ENCODE peak calls at places on chromosomes 11 and 22, in eight cellular contexts. F is NB4, G is upper lobe of left lung, Z is tibial nerve, E is A549, X is suprapubic skin, I is K562, A is adrenal gland. W is an unnamed sample.

GRCh38 chr11:20178976-20179375 is 18.7 kb upstream of the DBX1 start:
- DNase-seq in A (no peak), E (no peak), I (no peak), Z (no peak), F (no peak), G (no peak), X (no peak), W (no peak)

GRCh38 chr22:40021401-40022000 is 26.7 kb downstream of the FAM83F start:
- DNase-seq in X (no peak), G (no peak), I (no peak), A (no peak), F (no peak), E (no peak), Z (no peak), W (no peak)

GRCh38 chr11:113261709-113262475 is 52.5 kb upstream of the TTC12 start:
- DNase-seq in I (no peak), A (peak; percentile 56), X (no peak), Z (no peak), G (no peak), E (no peak), F (peak; percentile 13), W (no peak)

GRCh38 chr11:71391786-71392185 is 56.4 kb downstream of the DHCR7 start:
- DNase-seq in I (no peak), X (no peak), E (no peak), G (no peak), F (no peak), A (no peak), Z (no peak), W (no peak)

GRCh38 chr22:50641696-50642607 is 14.0 kb upstream of the ARSA start:
- DNase-seq in G (peak; percentile 38), X (peak; percentile 69), A (no peak), Z (no peak), E (no peak), I (peak; percentile 42), F (peak; percentile 19), W (peak; percentile 82)

GRCh38 chr22:42160830-42161696 is 30.5 kb upstream of the CYP2D6 start:
- DNase-seq in Z (no peak), I (no peak), X (no peak), E (peak; percentile 81), F (no peak), A (no peak), G (no peak), W (no peak)

GRCh38 chr11:125076378-125076945 is 13.4 kb downstream of the SLC37A2 start:
- DNase-seq in Z (no peak), I (no peak), A (no peak), F (no peak), G (no peak), X (no peak), E (no peak), W (no peak)

GRCh38 chr11:107565219-107565937 is at the start of gene ALKBH8:
- DNase-seq in I (peak; percentile 72), F (peak; percentile 86), X (peak; percentile 93), E (peak; percentile 58), G (peak; percentile 81), Z (peak; percentile 57), A (peak; percentile 73), W (peak; percentile 95)

GRCh38 chr11:129530154-129530895 is 154.7 kb downstream of the BARX2 start:
- DNase-seq in X (no peak), G (no peak), I (no peak), F (peak; percentile 12), E (no peak), A (no peak), Z (no peak), W (no peak)

GRCh38 chr11:10502770-10503169 is 38.2 kb downstream of the RNF141 start:
- DNase-seq in E (no peak), A (no peak), X (no peak), G (peak; percentile 67), Z (no peak), F (peak; percentile 55), I (no peak), W (no peak)

GRCh38 chr11:16097543-16097942 is 258.8 kb downstream of the SOX6 start:
- DNase-seq in A (no peak), E (no peak), X (no peak), Z (no peak), G (no peak), F (no peak), I (no peak), W (peak; percentile 27)

GRCh38 chr11:43021466-43021865 is 290.3 kb upstream of the API5 start:
- DNase-seq in I (peak; percentile 9), E (peak; percentile 15), G (no peak), X (no peak), F (peak; percentile 48), A (no peak), Z (no peak), W (no peak)

DNA sequence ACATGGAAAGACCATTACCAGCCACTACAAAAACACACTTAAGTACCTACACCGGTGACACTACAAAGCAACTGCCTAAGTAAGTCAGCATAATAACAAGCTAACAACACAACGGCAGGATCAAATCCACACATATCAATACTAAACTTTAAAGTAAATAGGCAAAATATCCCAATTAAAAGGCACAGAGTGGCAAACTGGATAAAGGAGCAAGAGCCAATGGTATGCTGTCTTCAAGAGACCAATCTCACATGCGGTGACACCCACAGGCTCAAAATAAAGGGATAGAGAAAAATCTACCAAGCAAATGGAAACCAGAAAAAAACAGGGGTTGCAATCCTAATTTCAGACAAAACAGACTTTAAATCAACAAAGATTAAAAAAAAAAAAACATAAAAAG is 261.5 kb upstream of the TENM4 start:
- DNase-seq in F (no peak), E (no peak), G (no peak), X (no peak), A (no peak), I (no peak), Z (no peak), W (no peak)
- TF ChIP-seq POLR2A in F (no peak), E (no peak), G (no peak), X (no peak), A (no peak), I (no peak), Z (no peak), W (no peak)

GRCh38 chr11:67278939-67279588 is 10.0 kb upstream of the ANKRD13D start:
- DNase-seq in A (no peak), F (no peak), G (peak; percentile 21), E (no peak), X (no peak), Z (no peak), I (no peak), W (no peak)

GRCh38 chr11:67278135-67278938 is 10.8 kb upstream of the ANKRD13D start:
- DNase-seq in G (peak; percentile 18), I (no peak), E (no peak), X (no peak), F (no peak), Z (no peak), A (no peak), W (no peak)

GRCh38 chr11:67275606-67276409 is 9.5 kb downstream of the GRK2 start:
- DNase-seq in Z (no peak), F (peak; percentile 49), X (no peak), E (no peak), A (no peak), G (peak; percentile 20), I (no peak), W (no peak)

GRCh38 chr11:67276821-67277230 is 10.6 kb downstream of the GRK2 start:
- DNase-seq in A (no peak), F (peak; percentile 98), G (peak; percentile 75), E (no peak), I (peak; percentile 71), X (no peak), Z (no peak), W (no peak)

GRCh38 chr11:67277231-67277961 is 11.1 kb downstream of the GRK2 start:
- DNase-seq in I (peak; percentile 85), X (peak; percentile 95), F (peak; percentile 100), Z (peak; percentile 86), E (no peak), G (peak; percentile 98), A (peak; percentile 70), W (peak; percentile 98)
- TF ChIP-seq POLR2A in I (peak; percentile 81), X (no peak), F (peak; percentile 74), Z (no peak), E (no peak), G (no peak), A (no peak), W (no peak)

GRCh38 chr11:575324-575995 is 810 bp upstream of the PHRF1 start:
- DNase-seq in A (no peak), E (no peak), F (no peak), G (no peak), X (no peak), Z (no peak), I (peak; percentile 92), W (peak; percentile 94)
- TF ChIP-seq POLR2A in A (no peak), E (peak; percentile 57), F (no peak), G (peak; percentile 10), X (no peak), Z (no peak), I (no peak), W (no peak)

GRCh38 chr11:59173080-59173963 is 1.4 kb downstream of the DTX4 start:
- DNase-seq in G (peak; percentile 58), X (peak; percentile 81), F (peak; percentile 20), Z (no peak), E (no peak), A (no peak), I (no peak), W (peak; percentile 90)
- TF ChIP-seq POLR2A in G (no peak), X (no peak), F (no peak), Z (no peak), E (no peak), A (no peak), I (no peak), W (no peak)

GRCh38 chr22:29308791-29309262 is 2.4 kb downstream of the GAS2L1 start:
- DNase-seq in F (peak; percentile 88), I (no peak), A (no peak), Z (no peak), G (no peak), E (no peak), X (no peak), W (no peak)
- TF ChIP-seq POLR2A in F (no peak), I (no peak), A (no peak), Z (no peak), G (no peak), E (no peak), X (no peak), W (no peak)

DNA sequence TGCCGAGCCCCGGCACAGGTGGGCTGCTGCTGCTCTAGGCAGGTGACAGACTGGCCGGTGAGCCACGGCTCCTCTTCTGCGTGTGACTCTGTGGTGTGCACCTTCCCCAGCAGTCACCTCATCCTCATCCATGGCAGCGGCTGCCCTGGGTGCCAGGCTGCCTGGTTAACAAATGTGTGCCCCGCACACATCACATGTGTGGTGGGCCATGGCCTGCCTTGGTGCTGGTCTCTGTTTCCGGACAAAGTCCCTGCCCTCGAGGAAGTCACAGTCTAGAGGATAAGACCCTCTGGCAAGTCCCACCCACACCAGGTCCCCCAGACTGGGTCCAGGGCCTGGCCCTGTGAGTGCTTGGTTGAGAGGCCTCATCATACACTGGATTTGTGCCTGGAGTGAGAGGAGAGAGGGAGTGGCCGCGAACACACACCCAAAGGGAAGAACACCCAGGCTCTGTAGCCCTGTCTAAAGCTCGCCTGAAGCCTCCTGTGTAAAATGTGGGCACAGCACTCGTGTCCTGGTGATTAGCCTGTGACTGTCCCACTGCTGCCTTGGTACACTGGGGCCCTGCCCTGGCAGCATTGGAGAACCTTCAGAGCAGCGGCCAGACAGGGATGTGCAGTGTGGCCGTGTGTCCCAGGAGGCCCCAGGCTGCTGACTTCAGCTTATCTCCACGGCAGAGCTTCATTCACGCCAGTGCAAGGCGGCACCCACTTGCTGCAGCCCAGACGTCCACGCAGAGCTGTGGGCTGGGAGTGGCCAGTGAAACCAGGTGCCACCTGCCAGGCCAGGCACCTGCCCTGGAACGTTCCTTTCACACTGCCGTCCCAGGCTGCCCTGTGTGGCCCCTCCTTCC is 269.9 kb downstream of the TBC1D22A start:
- DNase-seq in X (no peak), E (no peak), A (no peak), F (no peak), G (peak; percentile 75), I (no peak), Z (no peak), W (no peak)
- TF ChIP-seq POLR2A in X (no peak), E (no peak), A (no peak), F (no peak), G (no peak), I (no peak), Z (no peak), W (no peak)